ENCODE peak calls at places on chromosomes 11 and 22, in five cellular contexts. One of them, this sample, is unnamed.

GRCh38 chr11:64501500-64502427 is 89.3 kb upstream of the SLC22A12 start:
- DNase-seq in pancreas: no peak
- DNase-seq in CD4-positive, alpha-beta T cell: no peak
- DNase-seq in lower leg skin: no peak
- DNase-seq in fibroblast of lung: no peak
- DNase-seq in this sample: no peak

GRCh38 chr11:27875480-27876208 is 175.4 kb upstream of the BDNF start:
- DNase-seq in pancreas: no peak
- DNase-seq in lower leg skin: no peak
- DNase-seq in CD4-positive, alpha-beta T cell: no peak
- DNase-seq in fibroblast of lung: no peak
- DNase-seq in this sample: no peak

GRCh38 chr11:65589444-65590239 is 6.0 kb downstream of the KCNK7 start:
- DNase-seq in lower leg skin: no peak
- DNase-seq in pancreas: no peak
- DNase-seq in fibroblast of lung: no peak
- DNase-seq in CD4-positive, alpha-beta T cell: no peak
- DNase-seq in this sample: no peak

GRCh38 chr11:28659716-28660348 is 551.6 kb downstream of the METTL15 start:
- DNase-seq in lower leg skin: no peak
- DNase-seq in CD4-positive, alpha-beta T cell: no peak
- DNase-seq in pancreas: no peak
- DNase-seq in fibroblast of lung: no peak
- DNase-seq in this sample: peak

GRCh38 chr11:2904153-2905052 is 18.8 kb upstream of the CDKN1C start:
- DNase-seq in CD4-positive, alpha-beta T cell: no peak
- DNase-seq in fibroblast of lung: no peak
- DNase-seq in lower leg skin: no peak
- DNase-seq in pancreas: no peak
- DNase-seq in this sample: peak

GRCh38 chr22:48807155-48807554 is 1020.5 kb downstream of the BRD1 start:
- DNase-seq in fibroblast of lung: peak
- DNase-seq in lower leg skin: no peak
- DNase-seq in pancreas: no peak
- DNase-seq in CD4-positive, alpha-beta T cell: no peak
- DNase-seq in this sample: no peak

GRCh38 chr11:79439430-79439892 is 1.4 kb downstream of the TENM4 start:
- DNase-seq in fibroblast of lung: peak
- DNase-seq in CD4-positive, alpha-beta T cell: no peak
- DNase-seq in pancreas: no peak
- DNase-seq in lower leg skin: no peak
- DNase-seq in this sample: peak

GRCh38 chr22:19105867-19106802 is 16.1 kb downstream of the DGCR2 start:
- DNase-seq in CD4-positive, alpha-beta T cell: peak
- DNase-seq in fibroblast of lung: no peak
- DNase-seq in pancreas: no peak
- DNase-seq in lower leg skin: no peak
- DNase-seq in this sample: peak

GRCh38 chr11:9574806-9575530 is 1.5 kb downstream of the WEE1 start:
- DNase-seq in lower leg skin: peak
- DNase-seq in fibroblast of lung: peak
- DNase-seq in pancreas: peak
- DNase-seq in CD4-positive, alpha-beta T cell: no peak
- DNase-seq in this sample: peak

GRCh38 chr11:73147771-73148681 is 5.9 kb upstream of the FCHSD2 start:
- DNase-seq in CD4-positive, alpha-beta T cell: no peak
- DNase-seq in lower leg skin: no peak
- DNase-seq in fibroblast of lung: no peak
- DNase-seq in pancreas: peak
- DNase-seq in this sample: no peak

GRCh38 chr11:44889266-44889665 is 61.4 kb downstream of the TP53I11 start:
- DNase-seq in fibroblast of lung: peak
- DNase-seq in lower leg skin: no peak
- DNase-seq in pancreas: no peak
- DNase-seq in CD4-positive, alpha-beta T cell: no peak
- DNase-seq in this sample: no peak

GRCh38 chr22:35380537-35381423 is at the start of gene HMOX1:
- DNase-seq in CD4-positive, alpha-beta T cell: peak
- DNase-seq in lower leg skin: peak
- DNase-seq in pancreas: peak
- DNase-seq in fibroblast of lung: peak
- DNase-seq in this sample: peak

GRCh38 chr22:49849161-49850020 is 4.3 kb upstream of the ZBED4 start:
- DNase-seq in CD4-positive, alpha-beta T cell: no peak
- DNase-seq in lower leg skin: no peak
- DNase-seq in pancreas: no peak
- DNase-seq in fibroblast of lung: no peak
- DNase-seq in this sample: no peak

GRCh38 chr11:9120659-9121350 is 29.4 kb upstream of the SCUBE2 start:
- DNase-seq in lower leg skin: no peak
- DNase-seq in pancreas: no peak
- DNase-seq in CD4-positive, alpha-beta T cell: no peak
- DNase-seq in fibroblast of lung: no peak
- DNase-seq in this sample: no peak

GRCh38 chr11:20114588-20114987 is 45.7 kb downstream of the DBX1 start:
- DNase-seq in lower leg skin: no peak
- DNase-seq in fibroblast of lung: peak
- DNase-seq in pancreas: no peak
- DNase-seq in CD4-positive, alpha-beta T cell: no peak
- DNase-seq in this sample: no peak

GRCh38 chr11:1754376-1755150 is 4.2 kb upstream of the IFITM10 start:
- DNase-seq in CD4-positive, alpha-beta T cell: no peak
- DNase-seq in fibroblast of lung: no peak
- DNase-seq in pancreas: no peak
- DNase-seq in lower leg skin: no peak
- DNase-seq in this sample: no peak

GRCh38 chr11:96050435-96051182 is 126.7 kb upstream of the MTMR2 start:
- DNase-seq in fibroblast of lung: peak
- DNase-seq in pancreas: no peak
- DNase-seq in CD4-positive, alpha-beta T cell: no peak
- DNase-seq in lower leg skin: no peak
- DNase-seq in this sample: no peak

GRCh38 chr11:124080319-124081001 is 34.8 kb upstream of the VWA5A start:
- DNase-seq in fibroblast of lung: no peak
- DNase-seq in CD4-positive, alpha-beta T cell: no peak
- DNase-seq in pancreas: no peak
- DNase-seq in lower leg skin: no peak
- DNase-seq in this sample: peak

GRCh38 chr22:47575291-47575690 is 812.8 kb downstream of the TBC1D22A start:
- DNase-seq in lower leg skin: no peak
- DNase-seq in fibroblast of lung: no peak
- DNase-seq in CD4-positive, alpha-beta T cell: no peak
- DNase-seq in pancreas: no peak
- DNase-seq in this sample: no peak

GRCh38 chr22:47143249-47143938 is 380.9 kb downstream of the TBC1D22A start:
- DNase-seq in fibroblast of lung: no peak
- DNase-seq in pancreas: no peak
- DNase-seq in lower leg skin: no peak
- DNase-seq in CD4-positive, alpha-beta T cell: no peak
- DNase-seq in this sample: peak

GRCh38 chr11:64331569-64332371 is 8.2 kb upstream of the CCDC88B start:
- DNase-seq in lower leg skin: no peak
- DNase-seq in fibroblast of lung: peak
- DNase-seq in CD4-positive, alpha-beta T cell: peak
- DNase-seq in pancreas: peak
- DNase-seq in this sample: peak

GRCh38 chr22:48574776-48575566 is 1252.7 kb downstream of the BRD1 start:
- DNase-seq in lower leg skin: no peak
- DNase-seq in CD4-positive, alpha-beta T cell: no peak
- DNase-seq in pancreas: peak
- DNase-seq in fibroblast of lung: peak
- DNase-seq in this sample: no peak

GRCh38 chr11:64880240-64881001 is 2.0 kb upstream of the EHD1 start:
- DNase-seq in pancreas: no peak
- DNase-seq in fibroblast of lung: no peak
- DNase-seq in lower leg skin: no peak
- DNase-seq in CD4-positive, alpha-beta T cell: no peak
- DNase-seq in this sample: no peak

GRCh38 chr11:77115181-77115611 is 12.6 kb downstream of the OMP start:
- DNase-seq in pancreas: no peak
- DNase-seq in CD4-positive, alpha-beta T cell: no peak
- DNase-seq in fibroblast of lung: no peak
- DNase-seq in lower leg skin: no peak
- DNase-seq in this sample: no peak

GRCh38 chr11:67371549-67372231 is 1.7 kb downstream of the CLCF1 start:
- DNase-seq in pancreas: no peak
- DNase-seq in lower leg skin: no peak
- DNase-seq in fibroblast of lung: peak
- DNase-seq in CD4-positive, alpha-beta T cell: no peak
- DNase-seq in this sample: peak

GRCh38 chr11:65419773-65420481 is 2.7 kb upstream of the NEAT1 start:
- DNase-seq in fibroblast of lung: peak
- DNase-seq in CD4-positive, alpha-beta T cell: peak
- DNase-seq in lower leg skin: peak
- DNase-seq in pancreas: peak
- DNase-seq in this sample: peak

GRCh38 chr22:21802056-21802455 is 65.4 kb downstream of the MAPK1 start:
- DNase-seq in lower leg skin: no peak
- DNase-seq in fibroblast of lung: peak
- DNase-seq in pancreas: no peak
- DNase-seq in CD4-positive, alpha-beta T cell: no peak
- DNase-seq in this sample: no peak

GRCh38 chr11:98507208-98507607 is 513.5 kb upstream of the CNTN5 start:
- DNase-seq in pancreas: no peak
- DNase-seq in lower leg skin: no peak
- DNase-seq in fibroblast of lung: no peak
- DNase-seq in CD4-positive, alpha-beta T cell: no peak
- DNase-seq in this sample: no peak

GRCh38 chr11:30346068-30346688 is 23.3 kb downstream of the ARL14EP start:
- DNase-seq in CD4-positive, alpha-beta T cell: no peak
- DNase-seq in fibroblast of lung: peak
- DNase-seq in pancreas: no peak
- DNase-seq in lower leg skin: no peak
- DNase-seq in this sample: peak

GRCh38 chr11:64268028-64268686 is 16.3 kb downstream of the BAD start:
- DNase-seq in lower leg skin: no peak
- DNase-seq in pancreas: no peak
- DNase-seq in fibroblast of lung: no peak
- DNase-seq in CD4-positive, alpha-beta T cell: no peak
- DNase-seq in this sample: no peak

GRCh38 chr11:85114786-85115185 is 512.4 kb downstream of the DLG2 start:
- DNase-seq in lower leg skin: no peak
- DNase-seq in CD4-positive, alpha-beta T cell: no peak
- DNase-seq in pancreas: no peak
- DNase-seq in fibroblast of lung: peak
- DNase-seq in this sample: no peak

GRCh38 chr11:92735039-92735438 is 234.4 kb upstream of the MTNR1B start:
- DNase-seq in fibroblast of lung: no peak
- DNase-seq in lower leg skin: no peak
- DNase-seq in pancreas: no peak
- DNase-seq in CD4-positive, alpha-beta T cell: no peak
- DNase-seq in this sample: peak
- TF ChIP-seq CTCF in fibroblast of lung: peak
- TF ChIP-seq CTCF in lower leg skin: no peak
- TF ChIP-seq CTCF in pancreas: no peak
- TF ChIP-seq CTCF in CD4-positive, alpha-beta T cell: no peak
- TF ChIP-seq CTCF in this sample: peak

DNA sequence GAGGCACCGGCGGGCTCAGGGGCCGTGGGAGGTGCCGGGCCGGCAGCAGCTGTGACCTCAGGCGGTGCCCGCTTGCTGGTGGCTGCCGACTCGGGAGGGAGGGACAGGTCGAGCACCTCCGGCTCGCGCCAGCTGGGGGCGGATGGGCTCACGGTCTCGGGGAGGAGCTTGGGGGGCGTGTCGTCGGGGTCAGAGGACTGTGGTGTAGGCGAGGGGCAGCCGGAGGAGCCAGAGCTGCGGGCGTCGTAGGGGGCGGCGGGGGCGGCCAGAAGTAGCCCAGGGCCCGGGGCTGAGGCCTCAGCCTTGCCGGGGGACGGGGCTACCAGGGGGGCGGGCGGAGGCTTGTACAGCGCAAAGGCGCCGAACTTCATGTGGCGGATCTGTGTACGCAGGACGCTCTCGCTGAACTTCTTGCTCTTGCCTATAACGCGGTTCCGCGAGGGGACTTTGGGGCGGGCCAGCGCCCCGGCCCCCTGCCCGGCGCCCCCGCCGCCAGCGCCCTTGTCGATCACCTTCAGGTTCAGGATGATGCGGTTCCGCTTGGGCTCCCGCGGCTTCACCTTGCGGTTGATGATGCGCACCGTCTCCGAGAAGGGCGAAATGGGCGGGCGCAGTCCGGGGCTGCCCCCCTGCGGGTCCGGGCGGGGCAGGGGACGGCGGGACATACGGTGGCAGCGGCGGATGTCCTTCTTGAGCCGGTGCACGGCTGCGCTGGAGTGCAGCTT is 5.5 kb downstream of the CBX6 start:
- DNase-seq in lower leg skin: no peak
- DNase-seq in CD4-positive, alpha-beta T cell: no peak
- DNase-seq in fibroblast of lung: no peak
- DNase-seq in pancreas: no peak
- DNase-seq in this sample: no peak
- TF ChIP-seq CTCF in lower leg skin: no peak
- TF ChIP-seq CTCF in CD4-positive, alpha-beta T cell: no peak
- TF ChIP-seq CTCF in fibroblast of lung: no peak
- TF ChIP-seq CTCF in pancreas: no peak
- TF ChIP-seq CTCF in this sample: no peak

DNA sequence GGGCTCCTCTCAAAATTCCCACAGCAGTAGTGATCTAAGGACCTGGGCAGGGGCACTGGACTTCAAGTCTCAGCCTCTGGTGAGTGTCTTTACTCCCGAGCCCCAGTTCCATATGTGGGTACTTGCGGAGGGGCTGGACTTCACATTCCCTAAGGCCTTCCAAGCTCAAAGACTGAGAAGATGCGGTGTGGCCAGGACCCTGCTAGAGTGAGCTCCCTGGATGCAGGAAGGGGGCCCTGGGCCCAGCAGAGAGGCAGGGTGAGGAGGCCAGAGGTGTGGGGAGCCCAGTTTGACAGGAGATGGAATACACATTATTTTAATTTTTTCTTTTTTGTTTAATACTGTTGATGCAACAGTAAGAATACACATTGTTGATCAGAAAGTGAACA is 83.7 kb downstream of the IGLL1 start:
- DNase-seq in CD4-positive, alpha-beta T cell: no peak
- DNase-seq in fibroblast of lung: no peak
- DNase-seq in pancreas: no peak
- DNase-seq in lower leg skin: no peak
- DNase-seq in this sample: no peak
- TF ChIP-seq CTCF in CD4-positive, alpha-beta T cell: no peak
- TF ChIP-seq CTCF in fibroblast of lung: no peak
- TF ChIP-seq CTCF in pancreas: no peak
- TF ChIP-seq CTCF in lower leg skin: no peak
- TF ChIP-seq CTCF in this sample: no peak

GRCh38 chr11:32280339-32280738 is 155.0 kb downstream of the WT1 start:
- DNase-seq in lower leg skin: no peak
- DNase-seq in CD4-positive, alpha-beta T cell: no peak
- DNase-seq in fibroblast of lung: no peak
- DNase-seq in pancreas: no peak
- DNase-seq in this sample: no peak

DNA sequence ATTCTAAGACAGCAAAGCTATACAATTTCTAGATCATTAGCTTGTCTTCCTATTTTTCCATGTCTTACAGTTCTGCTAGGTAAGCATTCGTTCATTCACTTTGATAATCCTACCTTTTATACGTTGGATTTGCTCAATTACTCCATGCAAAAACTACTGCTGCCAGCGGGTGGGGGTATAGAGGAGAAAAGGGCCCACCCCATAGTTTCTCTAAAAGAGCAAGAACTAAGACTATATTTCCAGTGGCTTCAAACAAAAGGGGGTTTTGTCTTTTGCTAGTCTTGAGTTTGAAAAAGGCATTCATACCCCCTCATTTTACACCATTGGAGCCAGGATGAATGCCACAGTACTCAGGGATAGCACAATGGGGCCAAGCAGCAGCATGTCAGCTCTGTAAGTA is 155.7 kb downstream of the WT1 start:
- DNase-seq in pancreas: no peak
- DNase-seq in CD4-positive, alpha-beta T cell: no peak
- DNase-seq in fibroblast of lung: no peak
- DNase-seq in lower leg skin: no peak
- DNase-seq in this sample: no peak
- TF ChIP-seq CTCF in pancreas: no peak
- TF ChIP-seq CTCF in CD4-positive, alpha-beta T cell: no peak
- TF ChIP-seq CTCF in fibroblast of lung: no peak
- TF ChIP-seq CTCF in lower leg skin: no peak
- TF ChIP-seq CTCF in this sample: peak

This sample was measured in MCF 10A.